ENCODE peak calls at places on chromosomes 1 and 21, in five cellular contexts. X is lung microvascular endothelial cell, J is HS-27A, A is pancreas, R is heart right ventricle. P is an unnamed sample.
A peak's percentile ranks its signal among the peaks of the same experiment; 100 is the strongest.

GRCh38 chr1:91827094-91828006 is 58.6 kb downstream of the TGFBR3 start:
- DNase-seq in J (no peak), R (peak; percentile 49), A (no peak), X (no peak), P (no peak)

GRCh38 chr1:119968068-119968492 is 71.8 kb upstream of the ADAM30 start:
- DNase-seq in A (no peak), X (peak; percentile 61), J (no peak), R (peak; percentile 39), P (no peak)

GRCh38 chr1:88549536-88549935 is 134.5 kb upstream of the PKN2 start:
- DNase-seq in A (no peak), J (no peak), X (peak; percentile 13), R (no peak), P (no peak)

GRCh38 chr1:246587032-246587431 is 20.8 kb downstream of the CNST start:
- DNase-seq in J (no peak), X (no peak), A (no peak), R (no peak), P (no peak)

GRCh38 chr1:173573596-173573995 is 29.3 kb downstream of the SLC9C2 start:
- DNase-seq in A (no peak), J (no peak), X (no peak), R (no peak), P (no peak)

GRCh38 chr1:203481186-203481585 is 5.6 kb downstream of the PRELP start:
- DNase-seq in R (no peak), J (no peak), A (no peak), X (no peak), P (no peak)

GRCh38 chr1:154420172-154420571 is 15.0 kb downstream of the IL6R start:
- DNase-seq in X (peak; percentile 94), R (peak; percentile 82), A (peak; percentile 83), J (no peak), P (peak; percentile 99)

GRCh38 chr1:105591681-105592080 is 1464.8 kb upstream of the PRMT6 start:
- DNase-seq in A (no peak), X (no peak), J (no peak), R (no peak), P (no peak)

GRCh38 chr1:95207223-95207935 is 26.6 kb upstream of the RWDD3 start:
- DNase-seq in R (no peak), J (no peak), A (no peak), X (no peak), P (no peak)

GRCh38 chr21:15397258-15397657 is 332.5 kb upstream of the NRIP1 start:
- DNase-seq in X (peak; percentile 68), J (no peak), R (no peak), A (no peak), P (no peak)

GRCh38 chr1:48182441-48182840 is 40.1 kb upstream of the SLC5A9 start:
- DNase-seq in A (no peak), R (no peak), J (no peak), X (no peak), P (no peak)

GRCh38 chr1:154469844-154470417 is 32.1 kb upstream of the TDRD10 start:
- DNase-seq in A (no peak), X (no peak), R (no peak), J (no peak), P (no peak)

P was measured in gastrocnemius medialis.